ENCODE peak calls at places on chromosomes 1 and 21, in four cellular contexts. V is hepatocyte, D is neural progenitor cell, Y is GM23248. H is an unnamed sample.

GRCh38 chr1:186865253-186865652 is 36.5 kb downstream of the PLA2G4A start:
- DNase-seq in V (no peak), D (no peak), Y (no peak), H (no peak)

GRCh38 chr1:167221126-167221803 is 579 bp downstream of the POU2F1 start:
- DNase-seq in V (peak), D (peak), Y (peak), H (no peak)

GRCh38 chr1:52238887-52239707 is 97.2 kb downstream of the ZFYVE9 start:
- DNase-seq in V (no peak), D (no peak), Y (peak), H (peak)

GRCh38 chr1:207103892-207104373 is at the start of gene C4BPA:
- DNase-seq in V (peak), D (no peak), Y (no peak), H (no peak)

GRCh38 chr1:44652445-44653106 is 21.7 kb downstream of the TMEM53 start:
- DNase-seq in V (peak), D (peak), Y (peak), H (peak)

GRCh38 chr1:160399544-160400283 is 650 bp upstream of the VANGL2 start:
- DNase-seq in V (no peak), D (peak), Y (no peak), H (no peak)

GRCh38 chr1:115630342-115630741 is 11.4 kb upstream of the VANGL1 start:
- DNase-seq in V (no peak), D (no peak), Y (no peak), H (no peak)

GRCh38 chr1:216390956-216391355 is 32.3 kb downstream of the USH2A start:
- DNase-seq in V (no peak), D (no peak), Y (no peak), H (peak)

GRCh38 chr1:5571861-5572401 is 420.3 kb downstream of the NPHP4 start:
- DNase-seq in V (no peak), D (no peak), Y (no peak), H (no peak)

GRCh38 chr1:171220551-171221175 is 27.6 kb upstream of the FMO1 start:
- DNase-seq in V (peak), D (peak), Y (peak), H (no peak)

GRCh38 chr1:213194383-213194782 is 143.3 kb downstream of the RPS6KC1 start:
- DNase-seq in V (no peak), D (no peak), Y (no peak), H (no peak)

GRCh38 chr1:18344755-18345154 is 136.0 kb upstream of the KLHDC7A start:
- DNase-seq in V (no peak), D (peak), Y (no peak), H (no peak)

GRCh38 chr1:246107516-246108277 is 399.4 kb downstream of the SMYD3 start:
- DNase-seq in V (no peak), D (peak), Y (peak), H (no peak)

GRCh38 chr1:36306210-36306901 is at the start of gene SH3D21:
- DNase-seq in V (peak), D (peak), Y (peak), H (peak)

GRCh38 chr1:84086189-84086588 is 57.9 kb upstream of the PRKACB start:
- DNase-seq in V (no peak), D (no peak), Y (no peak), H (no peak)

GRCh38 chr1:84086616-84087015 is 57.5 kb upstream of the PRKACB start:
- DNase-seq in V (no peak), D (no peak), Y (no peak), H (no peak)

GRCh38 chr1:84095308-84095707 is 48.8 kb upstream of the PRKACB start:
- DNase-seq in V (no peak), D (no peak), Y (no peak), H (no peak)

GRCh38 chr1:84090447-84091244 is 53.4 kb upstream of the PRKACB start:
- DNase-seq in V (peak), D (no peak), Y (no peak), H (peak)

GRCh38 chr1:84089470-84090261 is 54.4 kb upstream of the PRKACB start:
- DNase-seq in V (peak), D (no peak), Y (peak), H (peak)
- TF ChIP-seq EZH2phosphoT487 in V (no peak), D (no peak), Y (no peak), H (no peak)

GRCh38 chr1:39789571-39790110 is 976 bp upstream of the BMP8B start:
- DNase-seq in V (no peak), D (no peak), Y (no peak), H (no peak)
- TF ChIP-seq EZH2 in V (no peak), D (no peak), Y (peak), H (no peak)

GRCh38 chr1:225691377-225691776 is 38.5 kb upstream of the ENAH start:
- DNase-seq in V (peak), D (no peak), Y (peak), H (peak)
- TF ChIP-seq EZH2phosphoT487 in V (no peak), D (no peak), Y (no peak), H (no peak)

GRCh38 chr1:156675715-156676311 is 1.4 kb downstream of the NES start:
- DNase-seq in V (no peak), D (peak), Y (no peak), H (no peak)

GRCh38 chr1:156677616-156678596 is 699 bp upstream of the NES start:
- DNase-seq in V (peak), D (peak), Y (peak), H (peak)

GRCh38 chr1:156676450-156676819 is 772 bp downstream of the NES start:
- DNase-seq in V (no peak), D (no peak), Y (peak), H (no peak)

GRCh38 chr1:156675271-156675708 is 1.9 kb downstream of the NES start:
- DNase-seq in V (no peak), D (no peak), Y (no peak), H (no peak)

DNA sequence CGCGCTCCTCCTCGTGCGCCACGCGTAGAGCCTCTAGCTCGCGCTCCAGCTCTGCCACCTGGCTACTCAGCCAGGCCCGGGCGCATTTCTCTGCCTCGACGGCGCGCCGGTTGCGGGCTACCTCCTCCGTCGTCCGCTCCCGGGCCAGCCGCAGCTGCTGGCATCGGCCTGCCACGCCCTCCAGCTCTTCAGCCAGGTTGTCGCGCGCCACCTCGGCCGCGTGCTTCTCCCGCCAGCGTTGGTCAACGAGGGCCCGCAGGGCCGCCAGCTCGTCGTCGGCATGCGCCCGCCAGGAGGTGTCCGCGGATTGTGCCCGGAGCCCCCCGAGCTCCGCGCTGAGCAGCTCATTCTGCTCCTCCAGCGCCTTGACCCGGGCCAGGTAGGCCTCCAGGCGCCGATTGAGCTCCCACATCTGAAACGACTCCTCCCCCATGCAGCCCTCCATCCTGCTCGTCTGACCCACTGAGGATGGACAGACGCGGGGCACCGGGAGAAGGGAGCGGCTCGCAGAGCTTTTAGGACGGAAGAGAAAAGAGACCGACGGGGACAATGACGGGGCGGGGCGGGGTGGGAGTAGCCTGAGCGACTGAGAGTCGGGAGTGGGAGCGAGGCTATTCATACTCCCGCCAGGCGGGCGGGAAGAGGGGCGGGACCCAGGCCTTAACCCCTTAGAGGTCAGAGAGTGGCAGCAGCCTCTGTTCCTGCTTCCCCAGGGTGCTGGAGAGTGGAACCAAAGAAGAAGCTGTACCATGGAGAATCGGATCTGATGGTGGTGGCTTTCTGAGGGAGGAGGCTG is at the start of gene NES:
- DNase-seq in V (peak), D (peak), Y (peak), H (peak)
- TF ChIP-seq EZH2 in V (no peak), D (no peak), Y (no peak), H (no peak)

DNA sequence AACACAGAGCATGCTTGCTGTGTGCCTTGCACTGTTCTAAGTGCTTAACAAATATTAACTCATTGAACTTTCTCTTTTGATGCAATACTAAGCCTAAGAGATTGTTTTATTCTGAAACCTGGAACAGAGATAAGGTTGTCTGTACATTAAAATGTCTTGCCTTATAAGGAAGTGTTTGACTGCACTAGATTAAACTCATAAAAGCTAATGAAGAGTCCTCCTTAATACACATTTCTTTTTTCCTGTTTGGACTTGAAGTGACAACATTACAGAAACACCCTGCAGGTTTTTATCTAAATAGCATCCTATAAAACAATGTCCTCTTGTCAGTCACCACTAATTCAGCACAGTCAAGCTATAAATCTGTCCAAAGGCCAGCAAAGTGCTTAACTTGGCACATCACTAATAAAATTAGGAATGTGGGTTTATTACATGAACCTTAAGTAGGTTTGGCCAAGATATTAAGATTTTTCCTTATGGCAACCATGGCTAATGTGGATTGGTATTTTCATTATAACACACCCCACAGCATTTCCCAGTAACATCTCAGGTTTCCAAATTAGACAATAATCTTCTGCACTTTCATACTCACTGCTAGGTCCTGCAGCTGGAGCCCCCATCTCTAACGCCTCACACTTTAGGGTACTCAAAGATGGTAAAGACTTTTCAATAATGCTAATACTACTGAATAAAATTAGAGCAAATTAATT is 389.7 kb downstream of the LMO4 start:
- DNase-seq in V (peak), D (no peak), Y (no peak), H (peak)
- TF ChIP-seq EZH2phosphoT487 in V (no peak), D (no peak), Y (no peak), H (no peak)

DNA sequence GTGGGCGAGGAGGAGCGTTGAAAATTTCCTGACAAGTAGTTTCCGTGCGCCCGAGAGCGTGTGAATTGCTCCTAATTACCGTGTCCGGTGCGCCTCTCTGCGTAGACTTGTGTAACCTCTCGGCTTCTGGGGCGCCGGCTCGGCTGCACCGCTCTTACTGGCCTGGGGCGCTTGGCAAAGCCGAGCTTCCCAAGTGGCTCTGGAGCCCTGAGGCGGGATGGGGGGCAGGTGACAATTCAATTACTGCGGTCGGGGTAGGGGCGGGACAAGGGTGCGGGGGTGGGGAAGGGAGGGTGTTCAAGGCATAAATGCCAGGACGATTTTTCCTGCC is 392 bp upstream of the DMRTA2 start:
- DNase-seq in V (no peak), D (no peak), Y (peak), H (no peak)
- TF ChIP-seq EZH2 in V (no peak), D (no peak), Y (no peak), H (no peak)

GRCh38 chr21:46154955-46155513 is 345 bp downstream of the FTCD start:
- DNase-seq in V (peak), D (no peak), Y (no peak), H (no peak)
- TF ChIP-seq EZH2phosphoT487 in V (no peak), D (no peak), Y (no peak), H (no peak)

GRCh38 chr1:157047064-157047410 is 1.5 kb upstream of the ARHGEF11 start:
- DNase-seq in V (peak), D (no peak), Y (peak), H (no peak)

GRCh38 chr1:157044326-157044725 is 1.2 kb downstream of the ARHGEF11 start:
- DNase-seq in V (no peak), D (no peak), Y (peak), H (no peak)

GRCh38 chr1:157043685-157044084 is 1.9 kb downstream of the ARHGEF11 start:
- DNase-seq in V (no peak), D (no peak), Y (peak), H (no peak)

GRCh38 chr1:157042852-157043251 is 2.7 kb downstream of the ARHGEF11 start:
- DNase-seq in V (no peak), D (no peak), Y (peak), H (no peak)

GRCh38 chr1:157045251-157046218 is at the start of gene ARHGEF11:
- DNase-seq in V (peak), D (peak), Y (peak), H (peak)
- TF ChIP-seq EZH2 in V (no peak), D (no peak), Y (no peak), H (no peak)

DNA sequence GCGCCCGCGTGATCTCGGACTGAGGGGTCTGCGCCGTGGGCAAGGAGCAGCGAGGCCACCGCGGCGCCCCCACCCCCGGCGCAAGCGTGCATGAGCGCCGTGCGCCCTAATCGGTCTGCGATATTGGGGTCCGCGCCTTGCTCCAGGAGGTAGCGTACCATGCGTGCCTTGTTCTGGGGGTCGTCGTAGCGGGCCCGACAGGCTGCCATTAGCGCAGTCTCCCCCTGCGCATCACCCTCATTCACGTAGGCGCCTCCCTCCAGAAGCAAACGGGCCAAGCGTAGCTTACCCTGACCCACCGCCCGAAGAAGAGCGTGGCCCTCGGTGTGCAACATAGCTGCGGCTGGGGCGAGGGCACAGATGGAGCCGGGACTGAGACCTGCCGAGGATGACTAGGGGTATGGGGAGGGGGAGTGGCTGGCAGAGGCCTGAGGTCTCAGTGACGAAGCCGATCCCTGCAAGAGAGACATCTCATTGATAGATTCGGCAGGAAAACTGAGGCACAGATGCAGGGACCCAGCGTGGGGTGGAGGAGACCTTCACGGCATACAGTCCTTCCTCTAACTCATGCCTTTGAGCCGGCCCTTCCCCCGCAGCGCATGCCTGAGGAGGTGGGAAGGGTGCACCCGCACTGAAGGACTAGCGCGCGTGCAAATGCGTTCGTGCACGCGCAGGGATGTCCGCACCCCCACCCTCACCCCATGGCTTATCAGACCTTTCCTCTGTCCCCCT is 2.8 kb downstream of the ANKRD34A start:
- DNase-seq in V (peak), D (peak), Y (peak), H (peak)
- TF ChIP-seq EZH2phosphoT487 in V (no peak), D (peak), Y (no peak), H (no peak)

H was measured in PC-3.